ENCODE peak calls at places on chromosomes 2 and 18, in nine cellular contexts. F is cardiac fibroblast; P is AG09319; Y is tibial nerve; N is sciatic nerve; R is heart right ventricle; V is ELR; Z is activated CD8-positive, alpha-beta T cell treated with anti-CD3 and anti-CD28 coated beads, Interleukin-2, amount 10 ng/mL, durations not matched to agents 7 days and 5 days; T is GM12891. D is an unnamed sample.

GRCh38 chr2:147450661-147451060 is 394.2 kb upstream of the ACVR2A start:
- DNase-seq in V (no peak), F (no peak), P (no peak), R (no peak), T (no peak), N (no peak), Y (no peak), Z (no peak), D (no peak)

GRCh38 chr18:12703714-12704113 is 872 bp downstream of the PSMG2 start:
- DNase-seq in V (peak), F (peak), N (no peak), Z (peak), R (no peak), Y (no peak), P (no peak), T (no peak), D (no peak)

GRCh38 chr2:182949572-182950189 is 83.2 kb upstream of the FRZB start:
- DNase-seq in P (no peak), Z (peak), Y (no peak), T (no peak), V (peak), F (peak), R (peak), N (no peak), D (no peak)

GRCh38 chr2:151869296-151869695 is 41.1 kb upstream of the ARL5A start:
- DNase-seq in V (no peak), N (no peak), T (no peak), Y (no peak), P (no peak), Z (no peak), F (no peak), R (no peak), D (no peak)

GRCh38 chr2:10006248-10007147 is 36.9 kb upstream of the KLF11 start:
- DNase-seq in Z (no peak), Y (no peak), V (peak), T (no peak), R (peak), F (no peak), P (no peak), N (peak), D (no peak)

GRCh38 chr2:33062665-33063249 is 116.0 kb downstream of the LTBP1 start:
- DNase-seq in R (no peak), N (no peak), P (no peak), V (peak), T (no peak), Y (no peak), F (peak), Z (no peak), D (no peak)

GRCh38 chr2:9033385-9034175 is 30.1 kb upstream of the MBOAT2 start:
- DNase-seq in Z (peak), R (no peak), P (no peak), N (no peak), T (no peak), V (no peak), Y (no peak), F (no peak), D (no peak)

GRCh38 chr2:231415029-231415428 is 19.5 kb downstream of the B3GNT7 start:
- DNase-seq in Z (no peak), P (no peak), F (no peak), N (no peak), V (no peak), R (no peak), T (no peak), Y (no peak), D (no peak)

GRCh38 chr2:104562537-104562936 is 291.4 kb upstream of the POU3F3 start:
- DNase-seq in R (no peak), T (no peak), P (no peak), F (no peak), Y (no peak), V (no peak), Z (no peak), N (no peak), D (no peak)